ENCODE peak calls at places on chromosome 12, in eight cellular contexts. One of them, this sample, is unnamed.

GRCh38 chr12:105076098-105076497 is 8.2 kb downstream of the ALDH1L2 start:
- DNase-seq in AG10803: peak
- DNase-seq in aorta: no peak
- DNase-seq in Caki2: no peak
- DNase-seq in ureter: no peak
- DNase-seq in kidney tubule cell: peak
- DNase-seq in activated CD4-positive, alpha-beta T cell treated with anti-CD3 and anti-CD28 coated beads, Interleukin-2, amount 10 ng/mL, durations not matched to agents 7 days and 5 days: no peak
- DNase-seq in CD4-positive, alpha-beta T cell: no peak
- DNase-seq in this sample: peak

GRCh38 chr12:45014396-45014795 is 36.5 kb downstream of the DBX2 start:
- DNase-seq in CD4-positive, alpha-beta T cell: no peak
- DNase-seq in Caki2: no peak
- DNase-seq in activated CD4-positive, alpha-beta T cell treated with anti-CD3 and anti-CD28 coated beads, Interleukin-2, amount 10 ng/mL, durations not matched to agents 7 days and 5 days: no peak
- DNase-seq in aorta: no peak
- DNase-seq in AG10803: no peak
- DNase-seq in kidney tubule cell: no peak
- DNase-seq in ureter: no peak
- DNase-seq in this sample: no peak

GRCh38 chr12:103827800-103828440 is 13.1 kb downstream of the NT5DC3 start:
- DNase-seq in Caki2: no peak
- DNase-seq in AG10803: no peak
- DNase-seq in kidney tubule cell: no peak
- DNase-seq in activated CD4-positive, alpha-beta T cell treated with anti-CD3 and anti-CD28 coated beads, Interleukin-2, amount 10 ng/mL, durations not matched to agents 7 days and 5 days: no peak
- DNase-seq in aorta: no peak
- DNase-seq in CD4-positive, alpha-beta T cell: no peak
- DNase-seq in ureter: no peak
- DNase-seq in this sample: peak

GRCh38 chr12:58814036-58814435 is 106.3 kb downstream of the LRIG3 start:
- DNase-seq in Caki2: no peak
- DNase-seq in ureter: no peak
- DNase-seq in AG10803: peak
- DNase-seq in kidney tubule cell: no peak
- DNase-seq in activated CD4-positive, alpha-beta T cell treated with anti-CD3 and anti-CD28 coated beads, Interleukin-2, amount 10 ng/mL, durations not matched to agents 7 days and 5 days: no peak
- DNase-seq in aorta: no peak
- DNase-seq in CD4-positive, alpha-beta T cell: no peak
- DNase-seq in this sample: no peak

GRCh38 chr12:91588874-91589454 is 406.3 kb upstream of the DCN start:
- DNase-seq in kidney tubule cell: no peak
- DNase-seq in activated CD4-positive, alpha-beta T cell treated with anti-CD3 and anti-CD28 coated beads, Interleukin-2, amount 10 ng/mL, durations not matched to agents 7 days and 5 days: no peak
- DNase-seq in ureter: no peak
- DNase-seq in aorta: no peak
- DNase-seq in Caki2: no peak
- DNase-seq in CD4-positive, alpha-beta T cell: no peak
- DNase-seq in AG10803: no peak
- DNase-seq in this sample: no peak

GRCh38 chr12:55979069-55979468 is 5.2 kb downstream of the RAB5B start:
- DNase-seq in Caki2: no peak
- DNase-seq in ureter: no peak
- DNase-seq in activated CD4-positive, alpha-beta T cell treated with anti-CD3 and anti-CD28 coated beads, Interleukin-2, amount 10 ng/mL, durations not matched to agents 7 days and 5 days: no peak
- DNase-seq in AG10803: no peak
- DNase-seq in CD4-positive, alpha-beta T cell: no peak
- DNase-seq in kidney tubule cell: no peak
- DNase-seq in aorta: no peak
- DNase-seq in this sample: no peak

GRCh38 chr12:103799504-103800251 is 41.4 kb downstream of the NT5DC3 start:
- DNase-seq in activated CD4-positive, alpha-beta T cell treated with anti-CD3 and anti-CD28 coated beads, Interleukin-2, amount 10 ng/mL, durations not matched to agents 7 days and 5 days: no peak
- DNase-seq in CD4-positive, alpha-beta T cell: no peak
- DNase-seq in ureter: no peak
- DNase-seq in AG10803: peak
- DNase-seq in kidney tubule cell: peak
- DNase-seq in aorta: no peak
- DNase-seq in Caki2: peak
- DNase-seq in this sample: peak

GRCh38 chr12:122830517-122831214 is 4.6 kb upstream of the HIP1R start:
- DNase-seq in activated CD4-positive, alpha-beta T cell treated with anti-CD3 and anti-CD28 coated beads, Interleukin-2, amount 10 ng/mL, durations not matched to agents 7 days and 5 days: no peak
- DNase-seq in AG10803: peak
- DNase-seq in aorta: no peak
- DNase-seq in CD4-positive, alpha-beta T cell: no peak
- DNase-seq in kidney tubule cell: peak
- DNase-seq in ureter: no peak
- DNase-seq in Caki2: peak
- DNase-seq in this sample: peak

GRCh38 chr12:105444809-105445102 is 114.3 kb downstream of the C12orf75 start:
- DNase-seq in AG10803: no peak
- DNase-seq in CD4-positive, alpha-beta T cell: no peak
- DNase-seq in ureter: no peak
- DNase-seq in activated CD4-positive, alpha-beta T cell treated with anti-CD3 and anti-CD28 coated beads, Interleukin-2, amount 10 ng/mL, durations not matched to agents 7 days and 5 days: no peak
- DNase-seq in kidney tubule cell: peak
- DNase-seq in Caki2: peak
- DNase-seq in aorta: no peak
- DNase-seq in this sample: peak

GRCh38 chr12:118853634-118854033 is 127.7 kb upstream of the SRRM4 start:
- DNase-seq in ureter: no peak
- DNase-seq in activated CD4-positive, alpha-beta T cell treated with anti-CD3 and anti-CD28 coated beads, Interleukin-2, amount 10 ng/mL, durations not matched to agents 7 days and 5 days: no peak
- DNase-seq in AG10803: no peak
- DNase-seq in CD4-positive, alpha-beta T cell: no peak
- DNase-seq in kidney tubule cell: peak
- DNase-seq in aorta: no peak
- DNase-seq in Caki2: no peak
- DNase-seq in this sample: peak

GRCh38 chr12:50825372-50825838 is 17.3 kb upstream of the TMPRSS12 start:
- DNase-seq in kidney tubule cell: peak
- DNase-seq in activated CD4-positive, alpha-beta T cell treated with anti-CD3 and anti-CD28 coated beads, Interleukin-2, amount 10 ng/mL, durations not matched to agents 7 days and 5 days: no peak
- DNase-seq in Caki2: peak
- DNase-seq in CD4-positive, alpha-beta T cell: no peak
- DNase-seq in aorta: no peak
- DNase-seq in AG10803: peak
- DNase-seq in ureter: no peak
- DNase-seq in this sample: peak

GRCh38 chr12:53939141-53940108 is 794 bp downstream of the HOXC13 start:
- DNase-seq in Caki2: no peak
- DNase-seq in ureter: peak
- DNase-seq in kidney tubule cell: peak
- DNase-seq in aorta: peak
- DNase-seq in AG10803: peak
- DNase-seq in CD4-positive, alpha-beta T cell: no peak
- DNase-seq in activated CD4-positive, alpha-beta T cell treated with anti-CD3 and anti-CD28 coated beads, Interleukin-2, amount 10 ng/mL, durations not matched to agents 7 days and 5 days: no peak
- DNase-seq in this sample: peak

GRCh38 chr12:19130224-19131019 is 889 bp downstream of the PLEKHA5 start:
- DNase-seq in aorta: peak
- DNase-seq in Caki2: peak
- DNase-seq in kidney tubule cell: peak
- DNase-seq in ureter: peak
- DNase-seq in AG10803: peak
- DNase-seq in CD4-positive, alpha-beta T cell: peak
- DNase-seq in activated CD4-positive, alpha-beta T cell treated with anti-CD3 and anti-CD28 coated beads, Interleukin-2, amount 10 ng/mL, durations not matched to agents 7 days and 5 days: peak
- DNase-seq in this sample: peak

GRCh38 chr12:9673404-9674225 is 4.1 kb downstream of the CLEC2D start:
- DNase-seq in Caki2: peak
- DNase-seq in kidney tubule cell: peak
- DNase-seq in ureter: no peak
- DNase-seq in aorta: peak
- DNase-seq in CD4-positive, alpha-beta T cell: peak
- DNase-seq in AG10803: peak
- DNase-seq in activated CD4-positive, alpha-beta T cell treated with anti-CD3 and anti-CD28 coated beads, Interleukin-2, amount 10 ng/mL, durations not matched to agents 7 days and 5 days: peak
- DNase-seq in this sample: peak

GRCh38 chr12:46303039-46303666 is 34.3 kb upstream of the SLC38A1 start:
- DNase-seq in CD4-positive, alpha-beta T cell: peak
- DNase-seq in activated CD4-positive, alpha-beta T cell treated with anti-CD3 and anti-CD28 coated beads, Interleukin-2, amount 10 ng/mL, durations not matched to agents 7 days and 5 days: peak
- DNase-seq in Caki2: no peak
- DNase-seq in ureter: no peak
- DNase-seq in kidney tubule cell: peak
- DNase-seq in AG10803: peak
- DNase-seq in aorta: no peak
- DNase-seq in this sample: peak

GRCh38 chr12:109910969-109911348 is 10.9 kb downstream of the TCHP start:
- DNase-seq in Caki2: peak
- DNase-seq in kidney tubule cell: peak
- DNase-seq in ureter: no peak
- DNase-seq in AG10803: peak
- DNase-seq in aorta: peak
- DNase-seq in CD4-positive, alpha-beta T cell: peak
- DNase-seq in activated CD4-positive, alpha-beta T cell treated with anti-CD3 and anti-CD28 coated beads, Interleukin-2, amount 10 ng/mL, durations not matched to agents 7 days and 5 days: peak
- DNase-seq in this sample: peak

GRCh38 chr12:120090211-120090610 is 26.3 kb downstream of the RAB35 start:
- DNase-seq in aorta: peak
- DNase-seq in Caki2: no peak
- DNase-seq in activated CD4-positive, alpha-beta T cell treated with anti-CD3 and anti-CD28 coated beads, Interleukin-2, amount 10 ng/mL, durations not matched to agents 7 days and 5 days: no peak
- DNase-seq in CD4-positive, alpha-beta T cell: no peak
- DNase-seq in ureter: no peak
- DNase-seq in kidney tubule cell: no peak
- DNase-seq in AG10803: no peak
- DNase-seq in this sample: no peak

GRCh38 chr12:31651893-31652521 is 7.5 kb upstream of the ETFBKMT start:
- DNase-seq in AG10803: peak
- DNase-seq in CD4-positive, alpha-beta T cell: no peak
- DNase-seq in activated CD4-positive, alpha-beta T cell treated with anti-CD3 and anti-CD28 coated beads, Interleukin-2, amount 10 ng/mL, durations not matched to agents 7 days and 5 days: no peak
- DNase-seq in ureter: peak
- DNase-seq in Caki2: no peak
- DNase-seq in kidney tubule cell: no peak
- DNase-seq in aorta: no peak
- DNase-seq in this sample: no peak

GRCh38 chr12:33710548-33710947 is 270.9 kb upstream of the SYT10 start:
- DNase-seq in Caki2: no peak
- DNase-seq in ureter: no peak
- DNase-seq in aorta: no peak
- DNase-seq in activated CD4-positive, alpha-beta T cell treated with anti-CD3 and anti-CD28 coated beads, Interleukin-2, amount 10 ng/mL, durations not matched to agents 7 days and 5 days: no peak
- DNase-seq in kidney tubule cell: no peak
- DNase-seq in AG10803: no peak
- DNase-seq in CD4-positive, alpha-beta T cell: no peak
- DNase-seq in this sample: no peak

GRCh38 chr12:50313256-50313931 is 30.1 kb upstream of the LIMA1 start:
- DNase-seq in Caki2: no peak
- DNase-seq in AG10803: peak
- DNase-seq in ureter: no peak
- DNase-seq in kidney tubule cell: no peak
- DNase-seq in activated CD4-positive, alpha-beta T cell treated with anti-CD3 and anti-CD28 coated beads, Interleukin-2, amount 10 ng/mL, durations not matched to agents 7 days and 5 days: no peak
- DNase-seq in aorta: no peak
- DNase-seq in CD4-positive, alpha-beta T cell: no peak
- DNase-seq in this sample: peak

GRCh38 chr12:51887476-51888315 is at the start of gene ANKRD33:
- DNase-seq in aorta: no peak
- DNase-seq in activated CD4-positive, alpha-beta T cell treated with anti-CD3 and anti-CD28 coated beads, Interleukin-2, amount 10 ng/mL, durations not matched to agents 7 days and 5 days: no peak
- DNase-seq in kidney tubule cell: no peak
- DNase-seq in AG10803: no peak
- DNase-seq in CD4-positive, alpha-beta T cell: no peak
- DNase-seq in ureter: no peak
- DNase-seq in Caki2: no peak
- DNase-seq in this sample: peak

GRCh38 chr12:53596920-53597363 is 29.2 kb downstream of the ATF7 start:
- DNase-seq in kidney tubule cell: no peak
- DNase-seq in Caki2: peak
- DNase-seq in activated CD4-positive, alpha-beta T cell treated with anti-CD3 and anti-CD28 coated beads, Interleukin-2, amount 10 ng/mL, durations not matched to agents 7 days and 5 days: no peak
- DNase-seq in CD4-positive, alpha-beta T cell: no peak
- DNase-seq in ureter: no peak
- DNase-seq in AG10803: peak
- DNase-seq in aorta: no peak
- DNase-seq in this sample: no peak

GRCh38 chr12:39581592-39581991 is 38.0 kb downstream of the ABCD2 start:
- DNase-seq in AG10803: no peak
- DNase-seq in Caki2: no peak
- DNase-seq in ureter: no peak
- DNase-seq in kidney tubule cell: no peak
- DNase-seq in activated CD4-positive, alpha-beta T cell treated with anti-CD3 and anti-CD28 coated beads, Interleukin-2, amount 10 ng/mL, durations not matched to agents 7 days and 5 days: no peak
- DNase-seq in CD4-positive, alpha-beta T cell: no peak
- DNase-seq in aorta: no peak
- DNase-seq in this sample: peak

GRCh38 chr12:32566663-32567634 is 112.2 kb upstream of the DNM1L start:
- DNase-seq in aorta: no peak
- DNase-seq in activated CD4-positive, alpha-beta T cell treated with anti-CD3 and anti-CD28 coated beads, Interleukin-2, amount 10 ng/mL, durations not matched to agents 7 days and 5 days: no peak
- DNase-seq in CD4-positive, alpha-beta T cell: no peak
- DNase-seq in AG10803: no peak
- DNase-seq in ureter: no peak
- DNase-seq in kidney tubule cell: peak
- DNase-seq in Caki2: no peak
- DNase-seq in this sample: no peak